ENCODE peak calls at places on chromosomes 3 and 15, in four cellular contexts. W is astrocyte of the spinal cord, V is Panc1, E is kidney epithelial cell. T is an unnamed sample.

GRCh38 chr3:174387736-174388135 is 471.4 kb upstream of the NAALADL2 start:
- DNase-seq in W (no peak), V (no peak), E (no peak), T (no peak)

GRCh38 chr3:99532246-99532645 is 106.1 kb upstream of the COL8A1 start:
- DNase-seq in W (peak; percentile 80), V (peak; percentile 25), E (no peak), T (no peak)

GRCh38 chr3:65268411-65268810 is 580.6 kb upstream of the ADAMTS9 start:
- DNase-seq in W (no peak), V (no peak), E (no peak), T (no peak)

GRCh38 chr15:61227269-61228024 is 1.7 kb downstream of the RORA start:
- DNase-seq in W (peak; percentile 66), V (no peak), E (peak; percentile 34), T (no peak)

GRCh38 chr15:101065570-101066221 is 146.5 kb downstream of the LRRK1 start:
- DNase-seq in W (no peak), V (no peak), E (no peak), T (no peak)

GRCh38 chr3:170536712-170537111 is 49.2 kb downstream of the SLC7A14 start:
- DNase-seq in W (no peak), V (no peak), E (no peak), T (no peak)

GRCh38 chr3:99925584-99925983 is 107.9 kb downstream of the CMSS1 start:
- DNase-seq in W (peak; percentile 80), V (no peak), E (no peak), T (no peak)

GRCh38 chr3:150761831-150762661 is 923 bp downstream of the SIAH2 start:
- DNase-seq in W (peak; percentile 58), V (no peak), E (no peak), T (no peak)

GRCh38 chr15:48426047-48426446 is 94.8 kb downstream of the DUT start:
- DNase-seq in W (no peak), V (no peak), E (no peak), T (no peak)

GRCh38 chr3:186821429-186822367 is 15.4 kb upstream of the RFC4 start:
- DNase-seq in W (peak; percentile 66), V (peak; percentile 33), E (no peak), T (no peak)

GRCh38 chr3:24123596-24123995 is 178.5 kb downstream of the NR1D2 start:
- DNase-seq in W (peak; percentile 60), V (no peak), E (no peak), T (no peak)

GRCh38 chr15:83766326-83766725 is 112.4 kb downstream of the ADAMTSL3 start:
- DNase-seq in W (no peak), V (no peak), E (no peak), T (no peak)

GRCh38 chr3:151962891-151963290 is 89.4 kb downstream of the SUCNR1 start:
- DNase-seq in W (no peak), V (no peak), E (no peak), T (no peak)

GRCh38 chr3:67416703-67417102 is 237.7 kb downstream of the SUCLG2 start:
- DNase-seq in W (peak; percentile 13), V (no peak), E (no peak), T (no peak)

GRCh38 chr3:56125358-56126005 is 342.8 kb downstream of the ERC2 start:
- DNase-seq in W (peak; percentile 57), V (peak; percentile 13), E (peak; percentile 61), T (no peak)

GRCh38 chr3:185744997-185745843 is 79.6 kb downstream of the IGF2BP2 start:
- DNase-seq in W (peak; percentile 92), V (no peak), E (peak; percentile 96), T (peak; percentile 92)

GRCh38 chr3:141151439-141151838 is 80.2 kb upstream of the PXYLP1 start:
- DNase-seq in W (no peak), V (no peak), E (no peak), T (no peak)

GRCh38 chr3:175672119-175672689 is 813.1 kb downstream of the NAALADL2 start:
- DNase-seq in W (peak; percentile 45), V (peak; percentile 18), E (no peak), T (peak; percentile 26)

GRCh38 chr15:59124261-59124660 is 19.3 kb downstream of the CCNB2 start:
- DNase-seq in W (no peak), V (no peak), E (no peak), T (no peak)

GRCh38 chr3:101829066-101829830 is 20.1 kb upstream of the NFKBIZ start:
- DNase-seq in W (peak; percentile 49), V (no peak), E (no peak), T (no peak)

GRCh38 chr15:44545934-44546802 is 9.2 kb downstream of the EIF3J start:
- DNase-seq in W (peak; percentile 32), V (no peak), E (no peak), T (no peak)

GRCh38 chr3:5638550-5638949 is 451.0 kb downstream of the EDEM1 start:
- DNase-seq in W (no peak), V (no peak), E (no peak), T (no peak)

GRCh38 chr3:6467186-6467585 is 393.7 kb upstream of the GRM7 start:
- DNase-seq in W (no peak), V (no peak), E (no peak), T (no peak)

GRCh38 chr3:39065197-39065596 is 13.4 kb downstream of the WDR48 start:
- DNase-seq in W (peak; percentile 49), V (peak; percentile 18), E (peak; percentile 32), T (no peak)

GRCh38 chr3:151817473-151817872 is 3.6 kb downstream of the AADAC start:
- DNase-seq in W (no peak), V (no peak), E (no peak), T (no peak)

GRCh38 chr3:110955301-110955880 is 116.2 kb upstream of the NECTIN3 start:
- DNase-seq in W (peak; percentile 49), V (no peak), E (no peak), T (no peak)

GRCh38 chr3:129387492-129387891 is 40.9 kb downstream of the EFCAB12 start:
- DNase-seq in W (no peak), V (no peak), E (no peak), T (no peak)

GRCh38 chr3:33174095-33174494 is 44.5 kb downstream of the SUSD5 start:
- DNase-seq in W (no peak), V (no peak), E (no peak), T (no peak)

GRCh38 chr15:43776101-43776717 is 557 bp downstream of the ELL3 start:
- DNase-seq in W (no peak), V (no peak), E (no peak), T (no peak)

DNA sequence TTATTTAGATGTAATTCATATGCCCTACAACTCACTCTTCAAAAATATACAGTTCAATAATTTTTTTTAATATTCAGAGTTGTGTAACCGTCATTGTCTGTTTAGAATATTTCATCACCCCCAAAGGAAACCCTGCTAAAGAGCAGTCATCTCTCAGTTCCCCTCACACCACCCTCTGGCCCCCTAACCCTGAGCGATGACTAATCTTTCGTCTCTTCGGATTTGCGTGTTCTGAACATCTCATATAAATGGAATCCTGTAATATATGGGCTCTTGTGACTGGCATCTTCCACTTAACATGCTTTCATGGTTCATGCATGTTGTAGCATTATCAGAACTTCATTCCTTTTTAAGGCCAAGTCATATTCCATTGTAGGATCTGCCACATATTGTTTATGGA is 183.8 kb downstream of the ATG7 start:
- DNase-seq in W (peak; percentile 81), V (no peak), E (no peak), T (no peak)
- H3K4me3 ChIP-seq in W (no peak overlapping the region), V (no peak overlapping the region), E (no peak overlapping the region), T (no peak overlapping the region)

GRCh38 chr3:147118611-147119010 is 287.7 kb downstream of the ZIC4 start:
- DNase-seq in W (no peak), V (no peak), E (no peak), T (no peak)

GRCh38 chr3:147119346-147119745 is 287.0 kb downstream of the ZIC4 start:
- DNase-seq in W (peak; percentile 32), V (no peak), E (no peak), T (no peak)

GRCh38 chr3:147117631-147118030 is 288.7 kb downstream of the ZIC4 start:
- DNase-seq in W (no peak), V (no peak), E (no peak), T (no peak)

GRCh38 chr3:147120029-147120428 is 286.3 kb downstream of the ZIC4 start:
- DNase-seq in W (peak; percentile 65), V (no peak), E (no peak), T (no peak)
- TF ChIP-seq CTCF in W (peak; percentile 62), V (peak; percentile 40), E (peak; percentile 31), T (peak; percentile 51)

GRCh38 chr3:46955801-46956259 is 20.7 kb downstream of the CCDC12 start:
- DNase-seq in W (no peak), V (no peak), E (no peak), T (no peak)

GRCh38 chr3:46952813-46953212 is 23.7 kb downstream of the CCDC12 start:
- DNase-seq in W (no peak), V (no peak), E (no peak), T (no peak)

GRCh38 chr3:46955157-46955556 is 21.4 kb downstream of the CCDC12 start:
- DNase-seq in W (no peak), V (no peak), E (no peak), T (no peak)

GRCh38 chr3:46954178-46954577 is 22.4 kb downstream of the CCDC12 start:
- DNase-seq in W (no peak), V (no peak), E (no peak), T (no peak)

DNA sequence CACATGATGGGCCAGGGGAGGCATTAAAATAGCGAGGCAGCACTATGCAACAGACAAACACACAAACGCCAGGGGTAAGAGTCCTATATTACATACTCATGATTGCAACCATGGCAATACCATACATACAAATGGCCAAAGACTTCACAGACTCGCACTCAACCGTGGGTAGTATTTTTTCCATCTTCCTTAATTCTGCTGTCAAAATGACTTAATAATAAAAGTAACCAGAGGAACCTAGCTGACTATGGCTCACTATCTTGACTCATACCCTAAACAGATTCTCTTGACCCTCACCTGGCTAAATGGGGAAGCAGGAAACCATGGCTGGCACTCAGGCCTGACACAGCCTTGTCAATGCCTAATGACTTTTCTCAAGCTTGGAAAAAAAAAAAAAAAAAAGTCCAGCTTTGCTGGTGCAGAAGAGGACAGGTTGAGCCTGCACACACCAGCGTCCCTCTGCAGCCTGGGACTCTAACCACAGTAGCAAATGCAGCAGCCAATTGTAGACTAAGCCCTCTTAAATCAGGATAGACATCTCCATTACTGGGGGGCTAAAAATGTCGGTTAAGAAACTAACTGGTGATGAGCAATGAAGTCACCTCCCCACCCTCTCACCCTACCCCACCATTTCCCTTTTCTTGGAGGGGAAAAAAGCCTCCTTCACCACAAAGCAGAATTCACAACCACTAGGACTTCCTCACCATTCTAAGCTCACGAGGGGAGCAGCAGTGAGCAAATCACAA is 23.1 kb downstream of the CCDC12 start:
- DNase-seq in W (no peak), V (no peak), E (no peak), T (no peak)
- H3K4me3 ChIP-seq in W (no peak overlapping the region), V (no peak overlapping the region), E (no peak overlapping the region), T (no peak overlapping the region)

DNA sequence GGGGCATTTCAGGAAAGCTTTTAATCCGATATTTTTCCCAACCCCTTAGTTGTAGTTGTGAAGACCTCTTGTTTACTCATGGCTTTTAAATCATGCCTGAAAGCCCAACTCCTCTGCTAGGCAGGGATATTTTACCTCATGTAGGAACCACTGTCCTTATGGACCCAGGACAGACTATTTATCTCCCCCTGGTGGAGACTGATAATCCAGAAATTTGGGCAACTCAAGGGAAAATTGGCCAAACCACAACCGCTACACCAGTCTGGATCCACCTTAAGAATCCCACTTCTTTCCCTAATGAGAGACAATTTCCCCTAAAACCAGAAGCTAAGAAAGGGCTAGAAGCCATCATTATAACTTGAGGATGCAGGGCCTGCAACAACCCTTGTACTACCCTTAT is 248.1 kb upstream of the STAC start:
- DNase-seq in W (no peak), V (no peak), E (no peak), T (no peak)
- TF ChIP-seq CTCF in W (peak; percentile 24), V (no peak), E (no peak), T (peak; percentile 46)

T was measured in epithelial cell of proximal tubule.